ENCODE peak calls at places on chromosome 9, in seven cellular contexts. E is mesothelial cell of epicardium, N is lower lobe of right lung, F is HL-60, Z is HCT116, R is kidney, H is transverse colon. L is an unnamed sample.

GRCh38 chr9:92730897-92731296 is 33.7 kb downstream of the BICD2 start:
- DNase-seq in F (no peak), N (no peak), E (no peak), H (no peak), Z (no peak), R (peak), L (no peak)

GRCh38 chr9:25716220-25716872 is 38.1 kb upstream of the TUSC1 start:
- DNase-seq in N (no peak), H (peak), F (no peak), R (no peak), Z (no peak), E (peak), L (no peak)

GRCh38 chr9:2817987-2818386 is 25.9 kb downstream of the PUM3 start:
- DNase-seq in F (no peak), H (no peak), N (no peak), E (no peak), R (no peak), Z (no peak), L (no peak)

GRCh38 chr9:95935861-95936578 is 60.5 kb downstream of the ERCC6L2 start:
- DNase-seq in H (no peak), R (no peak), F (no peak), N (no peak), E (no peak), Z (no peak), L (no peak)

GRCh38 chr9:91191443-91192378 is 170.0 kb downstream of the AUH start:
- DNase-seq in H (no peak), R (peak), N (no peak), Z (no peak), F (no peak), E (no peak), L (no peak)

GRCh38 chr9:70160672-70161413 is 97.9 kb upstream of the SMC5 start:
- DNase-seq in N (no peak), H (no peak), R (no peak), F (no peak), Z (no peak), E (no peak), L (no peak)

GRCh38 chr9:93480728-93481324 is 27.4 kb upstream of the FAM120AOS start:
- DNase-seq in Z (no peak), R (no peak), H (no peak), N (no peak), F (no peak), E (no peak), L (no peak)

GRCh38 chr9:75892168-75892901 is 1.9 kb downstream of the PCSK5 start:
- DNase-seq in F (no peak), N (peak), H (peak), R (no peak), Z (no peak), E (peak), L (no peak)

GRCh38 chr9:89353989-89354388 is 35.7 kb downstream of the SECISBP2 start:
- DNase-seq in N (no peak), R (no peak), Z (no peak), F (no peak), H (no peak), E (no peak), L (no peak)

DNA sequence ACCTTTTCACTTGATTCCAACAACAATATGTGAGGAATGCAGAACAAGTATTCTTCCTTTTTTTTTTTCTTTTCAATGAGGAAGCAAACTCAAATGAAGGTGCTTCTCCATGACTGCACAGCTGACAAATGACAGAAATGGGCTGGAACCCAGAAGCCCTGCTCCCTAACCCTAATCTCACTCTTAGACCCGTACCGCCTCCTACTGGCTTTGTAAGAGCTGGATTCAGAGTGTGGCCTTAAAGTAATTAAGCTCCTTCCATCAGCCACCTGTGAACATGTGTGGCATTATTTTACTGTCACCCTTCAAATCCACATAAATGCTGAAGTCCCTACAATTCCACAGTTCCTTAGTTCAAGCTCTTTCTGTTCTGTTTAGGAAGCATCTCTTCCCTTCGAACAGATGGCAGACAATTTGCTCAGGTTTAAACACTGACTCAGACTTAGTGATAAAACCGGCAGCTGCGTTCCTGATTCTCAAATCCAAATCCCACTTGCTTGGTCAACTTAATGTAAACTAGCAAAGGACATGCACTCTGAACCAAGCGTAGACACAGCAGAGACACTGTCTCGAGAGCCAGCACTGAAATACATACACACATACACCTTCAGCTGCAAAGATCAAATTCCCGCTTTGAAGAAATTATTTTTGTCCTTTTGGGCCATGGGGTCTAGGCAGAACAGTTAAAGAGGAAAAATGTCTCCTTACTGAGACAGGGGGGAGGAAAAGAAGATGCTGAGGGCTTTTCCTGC is 316.7 kb upstream of the TLE4 start:
- DNase-seq in N (no peak), F (no peak), H (no peak), E (no peak), Z (no peak), R (no peak), L (no peak)
- TF ChIP-seq CTCF in N (no peak), F (no peak), H (no peak), E (no peak), Z (peak), R (no peak), L (no peak)

DNA sequence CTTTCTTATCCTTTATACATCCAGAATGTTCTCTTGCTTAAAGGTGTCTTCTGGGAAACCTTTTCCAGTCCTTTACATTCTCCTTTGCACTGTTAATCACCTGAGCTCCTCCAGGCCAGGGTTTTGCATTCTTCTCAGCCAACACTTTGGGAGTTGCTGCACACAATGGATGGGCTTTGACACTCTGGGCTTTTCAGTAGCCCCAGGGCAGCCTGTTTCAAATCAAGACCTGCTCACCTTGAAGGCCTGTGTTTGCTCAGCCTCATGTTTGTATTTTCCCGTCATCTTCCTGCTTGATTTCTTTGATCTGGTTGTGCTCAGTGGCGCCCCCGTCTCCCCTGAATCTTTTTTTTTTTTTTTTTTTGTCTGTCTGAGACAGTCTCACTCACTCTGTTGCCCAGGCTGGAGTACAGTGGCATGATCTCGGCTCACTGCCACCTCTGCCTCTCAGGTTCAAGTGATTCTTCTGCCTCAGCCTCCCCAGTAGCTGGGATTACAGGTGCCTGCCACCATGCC is 41.0 kb downstream of the DMRT1 start:
- DNase-seq in E (no peak), N (no peak), Z (peak), R (no peak), H (no peak), F (no peak), L (no peak)
- TF ChIP-seq CTCF in E (no peak), N (no peak), Z (peak), R (no peak), H (no peak), F (no peak), L (no peak)

GRCh38 chr9:99296375-99296951 is 74.4 kb downstream of the SEC61B start:
- DNase-seq in F (peak), E (no peak), H (no peak), R (peak), Z (no peak), N (no peak), L (peak)

GRCh38 chr9:99300103-99300439 is 78.0 kb downstream of the SEC61B start:
- DNase-seq in H (no peak), N (no peak), E (no peak), F (no peak), Z (no peak), R (no peak), L (no peak)

GRCh38 chr9:99300603-99301002 is 78.5 kb downstream of the SEC61B start:
- DNase-seq in E (no peak), N (no peak), F (no peak), Z (no peak), R (no peak), H (no peak), L (no peak)

GRCh38 chr9:99298660-99299059 is 76.6 kb downstream of the SEC61B start:
- DNase-seq in N (no peak), H (no peak), Z (no peak), R (no peak), E (no peak), F (no peak), L (no peak)

GRCh38 chr9:99299214-99300102 is 77.4 kb downstream of the SEC61B start:
- DNase-seq in H (no peak), E (no peak), N (no peak), F (no peak), R (no peak), Z (no peak), L (no peak)
- TF ChIP-seq CTCF in H (no peak), E (no peak), N (no peak), F (no peak), R (peak), Z (peak), L (no peak)

DNA sequence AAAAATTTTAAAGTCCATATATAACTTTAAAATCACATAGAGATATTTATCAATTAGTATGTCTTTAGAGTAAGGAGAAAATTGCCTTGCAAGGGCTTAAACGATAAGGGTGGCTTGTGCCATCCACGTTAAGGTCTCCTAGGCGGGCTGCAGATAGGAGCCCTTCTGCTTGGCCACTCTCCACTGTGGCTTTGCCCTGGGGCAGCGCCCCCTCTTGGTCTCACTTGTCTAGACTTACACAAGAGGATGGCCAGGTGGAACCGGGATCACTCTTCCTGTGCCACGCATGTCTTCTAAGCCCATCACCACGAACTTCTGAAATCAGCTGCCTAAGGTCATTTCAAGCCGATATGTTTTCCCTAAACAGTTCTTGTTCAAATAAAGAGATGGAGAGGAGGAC is 2.9 kb downstream of the FPGS start:
- DNase-seq in Z (peak), E (no peak), R (no peak), F (no peak), H (peak), N (peak), L (no peak)
- TF ChIP-seq CTCF in Z (peak), E (no peak), R (no peak), F (no peak), H (peak), N (peak), L (no peak)

GRCh38 chr9:109904666-109905065 is 124.7 kb downstream of the PALM2AKAP2 start:
- DNase-seq in N (no peak), Z (no peak), E (no peak), F (no peak), H (no peak), R (no peak), L (no peak)
- TF ChIP-seq CTCF in N (no peak), Z (no peak), E (no peak), F (no peak), H (no peak), R (no peak), L (no peak)

GRCh38 chr9:128065907-128066712 is 1.0 kb downstream of the NAIF1 start:
- DNase-seq in F (no peak), H (no peak), Z (no peak), N (no peak), E (no peak), R (peak), L (no peak)

GRCh38 chr9:128066713-128067621 is at the start of gene NAIF1:
- DNase-seq in N (peak), F (peak), R (peak), Z (peak), E (peak), H (peak), L (peak)

GRCh38 chr9:128068656-128069221 is 707 bp downstream of the SLC25A25 start:
- DNase-seq in F (no peak), R (no peak), Z (no peak), N (no peak), H (no peak), E (no peak), L (no peak)

GRCh38 chr9:128067622-128067897 is 440 bp upstream of the NAIF1 start:
- DNase-seq in H (no peak), Z (no peak), N (no peak), R (no peak), E (no peak), F (no peak), L (no peak)

DNA sequence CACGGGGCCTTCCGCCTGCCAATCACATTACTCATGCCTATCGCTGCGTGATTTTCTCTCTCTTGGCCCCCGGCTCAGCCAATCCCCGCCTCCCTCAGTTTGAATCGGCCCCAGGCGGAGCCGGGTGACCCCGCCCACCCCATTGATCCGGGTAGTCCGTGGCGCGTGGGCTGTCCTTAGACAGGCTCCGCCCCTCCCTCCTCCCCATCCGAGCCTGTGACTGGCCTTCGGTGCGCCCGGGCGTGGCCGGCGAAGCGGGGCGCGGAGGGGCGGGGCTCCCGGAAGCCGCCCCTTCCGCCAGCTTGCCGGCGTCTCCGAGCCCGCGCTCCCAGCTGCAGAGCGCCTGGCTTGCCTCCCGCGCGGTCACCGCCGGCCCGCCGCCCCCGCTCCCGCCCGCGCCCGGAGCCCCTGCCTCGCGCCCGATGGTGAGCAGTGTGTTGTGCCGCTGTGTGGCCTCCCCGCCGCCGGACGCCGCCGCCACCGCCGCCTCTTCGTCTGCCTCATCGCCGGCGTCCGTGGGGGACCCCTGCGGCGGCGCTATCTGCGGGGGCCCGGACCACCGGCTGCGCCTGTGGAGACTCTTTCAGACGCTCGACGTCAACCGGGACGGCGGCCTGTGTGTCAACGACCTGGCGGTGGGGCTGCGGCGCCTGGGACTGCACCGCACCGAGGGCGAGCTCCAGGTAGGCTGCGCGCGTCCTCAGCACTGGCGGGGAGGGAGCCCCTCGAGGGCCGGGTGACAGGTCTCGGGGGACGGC is at the start of gene SLC25A25:
- DNase-seq in R (peak), E (peak), Z (peak), H (peak), N (peak), F (peak), L (peak)
- TF ChIP-seq CTCF in R (no peak), E (no peak), Z (no peak), H (no peak), N (no peak), F (no peak), L (no peak)

GRCh38 chr9:135413086-135413375 is 66.6 kb upstream of the PPP1R26 start:
- DNase-seq in Z (no peak), N (no peak), E (no peak), F (no peak), R (no peak), H (no peak), L (no peak)

GRCh38 chr9:135408676-135409254 is 70.8 kb upstream of the PPP1R26 start:
- DNase-seq in F (no peak), Z (no peak), H (no peak), R (no peak), E (no peak), N (no peak), L (no peak)

GRCh38 chr9:135410421-135410820 is 69.2 kb upstream of the PPP1R26 start:
- DNase-seq in E (no peak), F (no peak), H (no peak), R (no peak), Z (no peak), N (no peak), L (no peak)

GRCh38 chr9:135409286-135410200 is 70.0 kb upstream of the PPP1R26 start:
- DNase-seq in R (no peak), F (no peak), H (no peak), E (no peak), Z (no peak), N (no peak), L (no peak)

DNA sequence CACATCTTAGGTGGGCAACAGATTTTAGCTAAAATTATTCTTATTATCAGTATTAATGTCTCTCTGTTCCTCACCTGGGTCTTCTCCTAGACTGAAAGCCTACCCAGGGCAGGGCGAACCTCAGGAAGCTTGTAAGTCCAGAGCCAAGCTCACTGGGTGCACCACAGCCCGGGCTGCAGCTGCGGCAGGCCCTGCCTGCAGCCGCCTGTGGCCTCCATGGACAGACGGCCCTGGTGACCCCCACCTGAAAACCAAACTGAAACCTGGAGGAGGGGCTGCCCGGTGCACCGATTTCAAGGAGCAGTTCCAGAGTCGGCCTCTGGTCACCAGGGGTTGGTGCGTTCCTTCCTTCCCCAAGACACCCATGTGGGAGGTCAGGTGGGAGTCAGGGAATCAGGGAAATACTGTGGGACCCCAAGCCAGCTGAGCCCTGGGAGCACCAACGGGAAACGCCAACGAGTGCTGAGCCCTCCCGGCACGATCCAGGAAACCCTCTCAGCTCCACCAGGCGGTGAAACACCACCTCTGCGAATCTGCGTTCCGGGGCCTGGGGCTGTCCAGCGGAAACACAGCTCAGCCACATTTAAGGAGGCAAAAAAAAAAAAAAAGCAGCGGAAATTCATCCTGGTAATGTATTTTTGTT is 68.6 kb upstream of the PPP1R26 start:
- DNase-seq in F (no peak), E (peak), R (no peak), Z (no peak), N (no peak), H (no peak), L (no peak)
- TF ChIP-seq CTCF in F (no peak), E (no peak), R (no peak), Z (no peak), N (no peak), H (no peak), L (no peak)

GRCh38 chr9:114076237-114077161 is 1.6 kb downstream of the AMBP start:
- DNase-seq in F (no peak), E (no peak), Z (no peak), N (no peak), H (no peak), R (no peak), L (no peak)
- TF ChIP-seq CTCF in F (no peak), E (no peak), Z (no peak), N (no peak), H (no peak), R (no peak), L (no peak)

DNA sequence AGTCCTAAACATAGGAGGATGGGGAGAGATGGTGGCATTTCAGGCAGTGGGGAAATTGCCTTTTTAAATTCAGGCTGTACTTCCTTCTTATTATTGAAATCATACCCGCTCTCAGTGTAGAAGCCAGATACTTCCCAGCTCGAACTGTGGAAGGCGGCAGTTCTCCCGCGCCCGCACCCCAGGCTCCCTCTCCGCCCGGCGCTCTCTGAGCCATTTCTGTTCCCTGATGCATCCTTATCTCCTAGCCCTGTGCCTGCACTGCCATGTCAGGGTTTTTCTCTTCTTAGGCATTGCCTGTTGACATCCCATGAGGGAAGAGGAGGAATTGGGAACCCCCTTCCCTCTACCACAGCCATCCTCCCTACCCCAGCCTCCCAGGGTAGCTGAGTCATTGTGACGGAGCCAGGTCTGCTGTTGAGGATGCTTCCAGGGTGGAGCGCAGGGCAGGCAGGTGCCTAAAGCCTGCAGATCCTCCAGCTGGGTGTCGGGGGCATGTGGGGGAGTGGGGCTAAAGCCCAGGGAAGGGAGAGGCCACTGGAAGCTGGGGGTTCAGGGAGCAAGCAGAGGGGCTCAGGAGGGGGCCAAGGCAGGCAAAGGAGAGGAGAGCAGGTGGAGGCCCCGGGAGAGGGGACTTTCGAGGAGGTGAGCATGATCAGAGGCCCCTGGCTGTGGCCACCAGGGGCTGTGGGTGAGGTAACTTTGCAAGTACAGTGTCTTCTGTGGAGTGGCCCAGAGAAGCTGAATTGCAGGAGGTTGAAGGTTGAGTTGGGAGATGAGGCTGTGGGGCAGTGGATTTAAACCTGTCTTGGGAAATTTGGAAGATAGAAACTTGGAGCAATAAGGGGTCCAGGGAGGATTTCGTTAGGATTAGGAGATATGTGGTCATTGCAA is 16.2 kb downstream of the LAMC3 start:
- DNase-seq in N (no peak), Z (no peak), F (no peak), R (no peak), E (no peak), H (no peak), L (no peak)
- TF ChIP-seq CTCF in N (no peak), Z (no peak), F (no peak), R (no peak), E (no peak), H (no peak), L (no peak)